ENCODE peak calls at places on chromosomes 1 and 21, in seven cellular contexts. F is mesendoderm, Y is H9, O is neuronal stem cell, J is H1, W is mesenchymal stem cell, D is trophoblast cell. L is an unnamed sample.

GRCh38 chr21:37670883-37671282 is 245.4 kb downstream of the KCNJ6 start:
- DNase-seq in F (no peak), Y (no peak), O (no peak), J (no peak), W (peak; percentile 4), D (peak; percentile 16), L (peak; percentile 8)

GRCh38 chr21:29064850-29065481 is 8.5 kb downstream of the CCT8 start:
- DNase-seq in F (no peak), Y (no peak), O (no peak), J (no peak), W (no peak), D (no peak), L (no peak)

GRCh38 chr1:206590025-206590834 is 22.0 kb downstream of the EIF2D start:
- DNase-seq in F (peak; percentile 13), Y (no peak), O (no peak), J (no peak), W (peak; percentile 87), D (peak; percentile 35), L (peak; percentile 80)

GRCh38 chr1:202540448-202540847 is 169.8 kb downstream of the SYT2 start:
- DNase-seq in F (no peak), Y (no peak), O (no peak), J (no peak), W (no peak), D (no peak), L (no peak)

GRCh38 chr1:2611034-2611501 is 21.7 kb downstream of the MMEL1 start:
- DNase-seq in F (peak; percentile 73), Y (peak; percentile 92), O (peak; percentile 53), J (peak; percentile 64), W (no peak), D (no peak), L (no peak)

GRCh38 chr1:224106568-224107281 is 7.2 kb upstream of the FBXO28 start:
- DNase-seq in F (peak; percentile 68), Y (peak; percentile 67), O (no peak), J (peak; percentile 45), W (peak; percentile 41), D (no peak), L (peak; percentile 56)

GRCh38 chr21:26888931-26889330 is 43.7 kb upstream of the ADAMTS1 start:
- DNase-seq in F (no peak), Y (no peak), O (no peak), J (no peak), W (no peak), D (no peak), L (no peak)

GRCh38 chr1:87684786-87685185 is 356.1 kb downstream of the LMO4 start:
- DNase-seq in F (no peak), Y (no peak), O (no peak), J (no peak), W (peak; percentile 83), D (no peak), L (peak; percentile 72)

GRCh38 chr1:172662464-172663109 is 3.7 kb downstream of the FASLG start:
- DNase-seq in F (no peak), Y (no peak), O (no peak), J (no peak), W (peak; percentile 17), D (no peak), L (peak; percentile 86)

GRCh38 chr1:203206116-203206687 is 19.7 kb upstream of the CHI3L1 start:
- DNase-seq in F (peak; percentile 53), Y (no peak), O (no peak), J (no peak), W (no peak), D (no peak), L (no peak)

GRCh38 chr21:39863111-39863510 is 4.1 kb upstream of the PCP4 start:
- DNase-seq in F (no peak), Y (no peak), O (no peak), J (no peak), W (no peak), D (no peak), L (no peak)

GRCh38 chr1:28494737-28495136 is 11.1 kb upstream of the RCC1 start:
- DNase-seq in F (peak; percentile 10), Y (no peak), O (no peak), J (no peak), W (no peak), D (no peak), L (no peak)

GRCh38 chr1:40257313-40257687 is 736 bp upstream of the ZMPSTE24 start:
- DNase-seq in F (no peak), Y (peak; percentile 30), O (no peak), J (no peak), W (no peak), D (peak; percentile 19), L (no peak)

GRCh38 chr1:213418268-213419068 is 367.4 kb downstream of the RPS6KC1 start:
- DNase-seq in F (peak; percentile 65), Y (no peak), O (no peak), J (no peak), W (no peak), D (no peak), L (no peak)
- H3K23ac ChIP-seq in F (no peak overlapping the region), Y (no peak overlapping the region), O (no peak overlapping the region), J (no peak overlapping the region), W (no peak overlapping the region), D (no peak overlapping the region), L (no peak overlapping the region)

DNA sequence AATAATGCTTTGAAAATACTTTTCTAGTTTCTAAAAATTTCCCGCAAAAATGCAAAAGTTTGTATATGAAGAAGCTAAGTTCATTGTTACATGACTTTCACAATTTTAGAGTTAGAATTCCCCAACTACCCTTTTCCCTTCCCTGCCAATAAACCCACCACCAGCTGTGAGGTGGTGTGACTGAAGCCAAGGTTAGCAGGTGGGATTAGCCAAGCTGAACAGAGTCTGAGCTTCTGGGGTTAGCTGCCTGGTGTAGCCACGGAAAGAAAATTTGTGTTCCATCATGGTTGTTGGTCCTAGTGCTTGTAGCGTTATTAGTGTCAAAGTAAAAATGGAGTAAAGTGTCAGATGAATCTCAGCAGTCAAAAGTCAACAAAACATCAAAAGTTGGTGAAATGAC is 110.9 kb downstream of the ASTN1 start:
- DNase-seq in F (no peak), Y (no peak), O (no peak), J (no peak), W (no peak), D (no peak), L (no peak)
- H3K23ac ChIP-seq in F (no peak overlapping the region), Y (no peak overlapping the region), O (no peak overlapping the region), J (no peak overlapping the region), W (no peak overlapping the region), D (no peak overlapping the region), L (no peak overlapping the region)

DNA sequence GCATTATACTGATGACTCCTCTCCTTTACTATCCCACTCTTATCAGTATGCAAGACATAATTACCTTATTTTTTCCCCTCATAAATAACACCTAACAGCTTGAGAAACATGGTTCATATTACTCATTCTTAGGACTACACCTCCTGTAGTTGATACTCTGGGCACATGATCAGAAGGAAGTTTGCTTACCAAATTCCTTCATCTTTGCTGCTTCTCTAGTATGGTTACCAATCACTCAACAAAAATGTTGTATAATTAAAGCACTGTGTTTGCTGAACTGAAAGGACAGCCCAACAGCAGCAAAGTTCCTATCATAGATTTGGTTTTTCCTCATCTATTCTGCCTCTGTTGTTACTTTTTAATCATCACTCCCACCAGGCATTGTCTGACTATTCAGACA is 586.3 kb downstream of the LRRIQ3 start:
- DNase-seq in F (no peak), Y (no peak), O (no peak), J (no peak), W (no peak), D (no peak), L (no peak)
- H3K23ac ChIP-seq in F (no peak overlapping the region), Y (no peak overlapping the region), O (no peak overlapping the region), J (no peak overlapping the region), W (no peak overlapping the region), D (no peak overlapping the region), L (no peak overlapping the region)

DNA sequence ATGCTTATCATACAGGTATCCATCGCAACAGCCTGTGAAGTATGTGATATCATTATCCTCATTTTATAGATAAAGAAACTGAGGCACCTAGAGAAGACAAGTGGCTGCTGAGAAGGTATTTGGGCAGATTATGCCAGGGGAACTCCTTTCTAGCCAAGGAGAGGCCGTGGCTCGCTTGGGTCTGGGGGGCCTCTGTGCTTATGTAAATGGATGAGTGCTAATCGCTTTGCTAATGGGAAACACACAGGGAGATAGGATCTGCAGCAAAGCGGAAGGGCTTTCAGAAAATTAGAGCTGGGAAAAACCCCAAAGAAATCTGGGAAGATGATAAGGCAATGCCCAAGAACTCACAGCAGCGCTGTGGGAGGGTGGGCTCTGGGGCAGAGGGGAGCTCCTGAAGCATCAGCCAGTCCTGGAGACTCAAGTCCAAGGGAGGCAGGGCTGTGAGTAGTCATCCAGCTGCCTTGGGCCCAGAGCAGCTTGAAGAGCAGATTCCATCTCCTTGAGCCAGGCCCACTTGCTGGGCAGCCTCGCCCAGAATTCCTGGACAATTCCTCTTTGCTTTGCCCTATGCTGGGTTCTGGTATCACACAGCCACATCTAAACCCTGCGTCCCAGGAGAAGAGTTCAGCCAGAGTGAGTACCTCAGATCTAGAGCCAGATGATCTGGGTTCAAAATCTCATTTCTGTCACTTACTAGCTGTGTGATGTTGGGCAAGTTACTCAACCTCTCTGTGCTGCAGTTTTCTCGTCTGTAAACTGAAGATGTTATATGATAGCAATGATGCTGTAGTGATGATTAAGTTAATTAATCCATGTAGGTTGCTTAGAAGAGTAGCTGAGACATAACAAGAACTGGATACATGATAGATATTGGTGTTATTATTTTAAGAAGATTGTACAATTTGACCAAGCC is 36.7 kb downstream of the FOXD2 start:
- DNase-seq in F (peak; percentile 68), Y (no peak), O (no peak), J (no peak), W (no peak), D (peak; percentile 23), L (no peak)
- H3K23ac ChIP-seq in F (no peak overlapping the region), Y (no peak overlapping the region), O (peak overlapping the region; percentile 14), J (no peak overlapping the region), W (no peak overlapping the region), D (no peak overlapping the region), L (no peak overlapping the region)

GRCh38 chr1:14748977-14749376 is 150.5 kb downstream of the KAZN start:
- DNase-seq in F (no peak), Y (no peak), O (no peak), J (no peak), W (no peak), D (no peak), L (no peak)
- H3K23ac ChIP-seq in F (no peak overlapping the region), Y (no peak overlapping the region), O (no peak overlapping the region), J (no peak overlapping the region), W (no peak overlapping the region), D (no peak overlapping the region), L (no peak overlapping the region)

L was measured in IMR-90.